ENCODE peak calls at places on chromosomes 2 and 18, in eight cellular contexts. G is foreskin fibroblast; M is fibroblast of lung; N is CD8-positive, alpha-beta T cell; K is AG09309; S is lower lobe of right lung; A is epithelial cell of proximal tubule; I is natural killer cell. H is an unnamed sample.
A peak's percentile ranks its signal among the peaks of the same experiment; 100 is the strongest.

GRCh38 chr2:113144259-113144658 is 16.9 kb downstream of the IL1RN start:
- DNase-seq in G (no peak), M (no peak), N (no peak), K (no peak), S (no peak), A (no peak), I (no peak), H (no peak)

GRCh38 chr2:167550448-167550847 is 662.2 kb downstream of the XIRP2 start:
- DNase-seq in G (peak; percentile 43), M (peak; percentile 55), N (no peak), K (no peak), S (no peak), A (peak; percentile 12), I (no peak), H (no peak)

GRCh38 chr2:86011449-86011941 is 94.2 kb downstream of the POLR1A start:
- DNase-seq in G (peak; percentile 42), M (no peak), N (no peak), K (peak; percentile 21), S (no peak), A (no peak), I (no peak), H (no peak)

GRCh38 chr2:75276093-75277055 is 77.1 kb upstream of the TACR1 start:
- DNase-seq in G (peak; percentile 71), M (peak; percentile 26), N (no peak), K (peak; percentile 18), S (no peak), A (peak; percentile 30), I (no peak), H (no peak)

GRCh38 chr18:56146565-56146964 is 491.8 kb downstream of the TXNL1 start:
- DNase-seq in G (peak; percentile 26), M (no peak), N (no peak), K (no peak), S (no peak), A (no peak), I (no peak), H (no peak)

GRCh38 chr2:8043295-8043694 is 638.6 kb upstream of the ID2 start:
- DNase-seq in G (no peak), M (no peak), N (no peak), K (no peak), S (no peak), A (no peak), I (no peak), H (no peak)

GRCh38 chr2:46778516-46778915 is 137.1 kb downstream of the MCFD2 start:
- DNase-seq in G (no peak), M (no peak), N (no peak), K (no peak), S (no peak), A (no peak), I (no peak), H (no peak)

GRCh38 chr2:21395366-21395765 is 271.6 kb downstream of the TDRD15 start:
- DNase-seq in G (no peak), M (no peak), N (no peak), K (no peak), S (no peak), A (no peak), I (no peak), H (no peak)

GRCh38 chr18:26708814-26709717 is 156.4 kb downstream of the AQP4 start:
- DNase-seq in G (no peak), M (no peak), N (no peak), K (no peak), S (peak; percentile 49), A (no peak), I (no peak), H (no peak)

GRCh38 chr2:221402072-221402471 is 170.0 kb downstream of the EPHA4 start:
- DNase-seq in G (peak; percentile 69), M (no peak), N (no peak), K (peak; percentile 43), S (no peak), A (no peak), I (no peak), H (no peak)

GRCh38 chr2:172038121-172038520 is 38.4 kb downstream of the METAP1D start:
- DNase-seq in G (no peak), M (no peak), N (no peak), K (no peak), S (no peak), A (no peak), I (no peak), H (no peak)

GRCh38 chr2:164881524-164881923 is 39.9 kb upstream of the COBLL1 start:
- DNase-seq in G (no peak), M (no peak), N (no peak), K (no peak), S (no peak), A (no peak), I (no peak), H (no peak)

GRCh38 chr2:8927510-8928456 is 75.7 kb downstream of the MBOAT2 start:
- DNase-seq in G (no peak), M (no peak), N (no peak), K (no peak), S (no peak), A (no peak), I (no peak), H (no peak)

GRCh38 chr2:127098711-127099110 is 8.2 kb downstream of the BIN1 start:
- DNase-seq in G (no peak), M (no peak), N (no peak), K (no peak), S (no peak), A (no peak), I (no peak), H (no peak)

GRCh38 chr2:134103196-134103595 is 150.7 kb upstream of the MGAT5 start:
- DNase-seq in G (no peak), M (no peak), N (no peak), K (no peak), S (no peak), A (no peak), I (no peak), H (no peak)

GRCh38 chr2:191231995-191232394 is 13.2 kb upstream of the MYO1B start:
- DNase-seq in G (peak; percentile 69), M (peak; percentile 74), N (no peak), K (no peak), S (no peak), A (no peak), I (no peak), H (no peak)
- TF ChIP-seq CTCF in G (peak; percentile 50), M (peak; percentile 46), N (no peak), K (peak; percentile 60), S (peak; percentile 34), A (peak; percentile 59), I (no peak), H (no peak)

GRCh38 chr2:173232956-173233744 is 121.5 kb upstream of the CDCA7 start:
- DNase-seq in G (peak; percentile 17), M (no peak), N (no peak), K (no peak), S (no peak), A (no peak), I (no peak), H (no peak)

GRCh38 chr2:173231042-173231441 is 123.6 kb upstream of the CDCA7 start:
- DNase-seq in G (no peak), M (no peak), N (no peak), K (no peak), S (peak; percentile 64), A (no peak), I (no peak), H (no peak)

GRCh38 chr2:173230181-173230580 is 124.5 kb upstream of the CDCA7 start:
- DNase-seq in G (no peak), M (no peak), N (no peak), K (no peak), S (no peak), A (no peak), I (no peak), H (no peak)

GRCh38 chr2:173229086-173229485 is 125.6 kb upstream of the CDCA7 start:
- DNase-seq in G (no peak), M (no peak), N (no peak), K (no peak), S (no peak), A (peak; percentile 10), I (no peak), H (no peak)

GRCh38 chr2:173231465-173231864 is 123.2 kb upstream of the CDCA7 start:
- DNase-seq in G (no peak), M (no peak), N (no peak), K (no peak), S (no peak), A (no peak), I (no peak), H (no peak)
- TF ChIP-seq CTCF in G (no peak), M (no peak), N (no peak), K (no peak), S (no peak), A (no peak), I (no peak), H (no peak)

DNA sequence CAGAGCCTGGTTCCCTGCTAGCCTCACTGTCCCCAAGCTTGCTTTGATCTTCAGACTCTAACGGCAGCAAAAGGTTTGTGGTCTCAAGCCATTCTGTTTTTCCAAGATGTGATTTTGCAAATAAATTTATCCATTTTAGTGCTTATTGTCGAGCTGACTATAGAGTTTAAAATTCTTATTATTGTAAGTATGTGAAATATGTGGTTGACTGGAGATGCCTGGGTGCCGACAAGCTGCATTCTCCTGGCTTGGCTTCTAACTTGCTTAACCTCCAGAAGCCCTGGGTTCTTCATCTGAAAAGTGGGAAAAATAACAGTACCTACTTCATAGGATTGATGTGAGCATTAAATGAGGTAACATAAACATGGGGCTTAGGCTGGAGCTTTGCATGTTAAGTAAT is 9.9 kb upstream of the EDAR start:
- DNase-seq in G (peak; percentile 19), M (no peak), N (no peak), K (no peak), S (no peak), A (no peak), I (no peak), H (no peak)
- TF ChIP-seq CTCF in G (no peak), M (no peak), N (no peak), K (no peak), S (no peak), A (no peak), I (no peak), H (no peak)

GRCh38 chr2:10469955-10470568 is 21.9 kb upstream of the ODC1 start:
- DNase-seq in G (no peak), M (no peak), N (no peak), K (no peak), S (no peak), A (no peak), I (no peak), H (no peak)

GRCh38 chr2:10471046-10471571 is 23.0 kb upstream of the ODC1 start:
- DNase-seq in G (no peak), M (no peak), N (no peak), K (no peak), S (no peak), A (no peak), I (no peak), H (no peak)

GRCh38 chr2:10469301-10469700 is 21.2 kb upstream of the ODC1 start:
- DNase-seq in G (no peak), M (no peak), N (no peak), K (no peak), S (no peak), A (no peak), I (no peak), H (no peak)

GRCh38 chr2:10473121-10473756 is 25.1 kb upstream of the ODC1 start:
- DNase-seq in G (no peak), M (no peak), N (no peak), K (no peak), S (no peak), A (no peak), I (no peak), H (no peak)

DNA sequence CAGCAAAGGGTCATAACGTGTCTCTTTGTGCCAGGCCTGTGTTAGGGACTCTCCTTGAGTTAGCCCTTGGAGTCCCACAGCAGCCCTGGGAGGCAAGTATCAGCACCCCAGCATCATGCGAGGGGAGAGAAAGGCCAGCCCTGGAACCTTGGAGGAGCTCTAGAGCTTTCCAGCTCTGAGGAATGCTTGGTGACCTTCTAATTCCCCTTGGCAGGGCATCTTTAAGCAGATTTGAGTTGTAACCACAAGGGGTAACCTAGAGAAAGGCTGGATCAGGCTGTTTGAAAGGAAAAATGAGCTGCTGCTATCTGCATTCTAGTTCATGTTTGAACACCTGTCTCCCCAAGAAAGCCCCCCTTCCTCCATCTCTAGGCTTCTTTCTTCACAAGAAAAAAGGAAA is 23.8 kb upstream of the ODC1 start:
- DNase-seq in G (no peak), M (no peak), N (no peak), K (no peak), S (no peak), A (no peak), I (no peak), H (no peak)
- TF ChIP-seq CTCF in G (no peak), M (no peak), N (no peak), K (no peak), S (no peak), A (no peak), I (no peak), H (no peak)